ENCODE peak calls at places on chromosome 11, in ten cellular contexts. X, G, Y, O, Z, A, D, N, J and T are unnamed samples.

GRCh38 chr11:27392715-27393114 is 29.7 kb upstream of the CCDC34 start:
- DNase-seq in X (peak; percentile 31), G (peak; percentile 82), Y (no peak), O (no peak), Z (peak; percentile 94), A (no peak), D (no peak), N (peak; percentile 25), J (peak; percentile 81), T (no peak)

GRCh38 chr11:125250316-125250870 is 85.8 kb downstream of the PKNOX2 start:
- DNase-seq in X (no peak), G (no peak), Y (no peak), O (no peak), Z (peak; percentile 28), A (no peak), D (peak; percentile 58), N (no peak), J (no peak), T (no peak)

GRCh38 chr11:695332-695605 is 247 bp upstream of the DEAF1 start:
- DNase-seq in X (no peak), G (no peak), Y (no peak), O (no peak), Z (no peak), A (no peak), D (no peak), N (no peak), J (no peak), T (no peak)

GRCh38 chr11:110621826-110622225 is 90.4 kb downstream of the ARHGAP20 start:
- DNase-seq in X (no peak), G (peak; percentile 9), Y (no peak), O (no peak), Z (peak; percentile 12), A (no peak), D (no peak), N (no peak), J (no peak), T (no peak)

GRCh38 chr11:76628408-76628947 is 42.1 kb downstream of the LRRC32 start:
- DNase-seq in X (no peak), G (no peak), Y (no peak), O (no peak), Z (no peak), A (no peak), D (no peak), N (no peak), J (no peak), T (no peak)

GRCh38 chr11:111021131-111021530 is 224.4 kb upstream of the POU2AF2 start:
- DNase-seq in X (no peak), G (no peak), Y (no peak), O (no peak), Z (no peak), A (no peak), D (no peak), N (no peak), J (no peak), T (no peak)

GRCh38 chr11:70716986-70717775 is 318.9 kb downstream of the CTTN start:
- DNase-seq in X (peak; percentile 3), G (no peak), Y (no peak), O (no peak), Z (no peak), A (no peak), D (no peak), N (no peak), J (no peak), T (no peak)

GRCh38 chr11:85884581-85885021 is 29.4 kb downstream of the CCDC83 start:
- DNase-seq in X (no peak), G (peak; percentile 36), Y (no peak), O (no peak), Z (peak; percentile 7), A (peak; percentile 12), D (no peak), N (no peak), J (no peak), T (no peak)

GRCh38 chr11:123543796-123544195 is 110.6 kb downstream of the SCN3B start:
- DNase-seq in X (peak; percentile 19), G (peak; percentile 69), Y (no peak), O (no peak), Z (peak; percentile 42), A (peak; percentile 67), D (no peak), N (peak; percentile 25), J (peak; percentile 52), T (no peak)

GRCh38 chr11:66720223-66720898 is 8.7 kb downstream of the SPTBN2 start:
- DNase-seq in X (peak; percentile 22), G (peak; percentile 60), Y (peak; percentile 93), O (no peak), Z (peak; percentile 15), A (peak; percentile 86), D (no peak), N (peak; percentile 98), J (peak; percentile 38), T (no peak)

GRCh38 chr11:12079726-12080556 is 30.4 kb upstream of the MICAL2 start:
- DNase-seq in X (peak; percentile 96), G (peak; percentile 96), Y (peak; percentile 33), O (peak; percentile 48), Z (peak; percentile 93), A (peak; percentile 98), D (peak; percentile 73), N (peak; percentile 60), J (peak; percentile 95), T (peak; percentile 87)

GRCh38 chr11:16184588-16184987 is 171.8 kb downstream of the SOX6 start:
- DNase-seq in X (peak; percentile 24), G (peak; percentile 82), Y (no peak), O (no peak), Z (peak; percentile 34), A (peak; percentile 51), D (no peak), N (peak; percentile 0), J (peak; percentile 40), T (peak; percentile 52)

GRCh38 chr11:71447791-71448256 is 369 bp downstream of the DHCR7 start:
- DNase-seq in X (no peak), G (no peak), Y (peak; percentile 93), O (no peak), Z (peak; percentile 18), A (no peak), D (no peak), N (peak; percentile 41), J (peak; percentile 28), T (no peak)

GRCh38 chr11:91296628-91297027 is 928.0 kb upstream of the FAT3 start:
- DNase-seq in X (peak; percentile 9), G (peak; percentile 35), Y (no peak), O (no peak), Z (no peak), A (no peak), D (no peak), N (no peak), J (no peak), T (no peak)

DNA sequence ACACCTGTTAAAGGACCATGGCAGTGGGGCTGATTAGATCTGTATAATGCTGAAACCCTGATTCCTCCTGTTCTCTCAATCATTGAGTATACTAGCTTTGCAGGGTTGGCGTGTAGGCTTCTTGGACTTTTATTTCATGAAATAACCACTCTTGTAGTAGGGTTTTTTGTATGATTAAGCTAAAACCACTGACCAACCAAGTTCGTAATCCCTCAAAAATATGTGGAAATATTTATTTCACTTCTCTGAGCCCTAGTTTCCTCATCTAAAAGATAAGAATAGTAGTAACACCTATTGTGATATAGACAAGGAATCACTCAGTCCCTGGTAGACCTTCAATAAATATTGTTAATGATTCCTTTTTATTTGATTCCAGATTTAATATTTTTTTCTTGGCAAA is 4.2 kb downstream of the API5 start:
- DNase-seq in X (no peak), G (no peak), Y (no peak), O (no peak), Z (peak; percentile 1), A (no peak), D (no peak), N (no peak), J (no peak), T (no peak)
- H3K4me3 ChIP-seq in X (no peak overlapping the region), G (no peak overlapping the region), Y (no peak overlapping the region), O (no peak overlapping the region), Z (no peak overlapping the region), A (no peak overlapping the region), D (no peak overlapping the region), N (no peak overlapping the region), J (no peak overlapping the region), T (no peak overlapping the region)

GRCh38 chr11:102447941-102448868 is 4.4 kb downstream of the TMEM123 start:
- DNase-seq in X (no peak), G (no peak), Y (no peak), O (no peak), Z (no peak), A (no peak), D (no peak), N (no peak), J (no peak), T (no peak)
- H3K4me3 ChIP-seq in X (no peak overlapping the region), G (no peak overlapping the region), Y (no peak overlapping the region), O (no peak overlapping the region), Z (no peak overlapping the region), A (no peak overlapping the region), D (no peak overlapping the region), N (no peak overlapping the region), J (no peak overlapping the region), T (no peak overlapping the region)

GRCh38 chr11:2795491-2795991 is 90.0 kb downstream of the CDKN1C start:
- DNase-seq in X (no peak), G (no peak), Y (no peak), O (peak; percentile 8), Z (no peak), A (no peak), D (peak; percentile 20), N (no peak), J (no peak), T (no peak)

GRCh38 chr11:2794419-2794795 is 91.2 kb downstream of the CDKN1C start:
- DNase-seq in X (no peak), G (no peak), Y (no peak), O (peak; percentile 6), Z (no peak), A (no peak), D (peak; percentile 14), N (no peak), J (no peak), T (no peak)

GRCh38 chr11:2794947-2795346 is 90.6 kb downstream of the CDKN1C start:
- DNase-seq in X (no peak), G (no peak), Y (no peak), O (peak; percentile 10), Z (no peak), A (no peak), D (peak; percentile 25), N (no peak), J (no peak), T (no peak)

GRCh38 chr11:2792376-2793250 is 92.8 kb upstream of the KCNQ1OT1 start:
- DNase-seq in X (no peak), G (no peak), Y (no peak), O (peak; percentile 9), Z (no peak), A (no peak), D (peak; percentile 21), N (peak; percentile 25), J (no peak), T (no peak)

GRCh38 chr11:2793781-2794418 is 91.7 kb downstream of the CDKN1C start:
- DNase-seq in X (no peak), G (no peak), Y (no peak), O (peak; percentile 3), Z (no peak), A (no peak), D (peak; percentile 11), N (no peak), J (no peak), T (no peak)
- H3K4me3 ChIP-seq in X (no peak overlapping the region), G (no peak overlapping the region), Y (no peak overlapping the region), O (no peak overlapping the region), Z (no peak overlapping the region), A (no peak overlapping the region), D (no peak overlapping the region), N (no peak overlapping the region), J (no peak overlapping the region), T (no peak overlapping the region)

DNA sequence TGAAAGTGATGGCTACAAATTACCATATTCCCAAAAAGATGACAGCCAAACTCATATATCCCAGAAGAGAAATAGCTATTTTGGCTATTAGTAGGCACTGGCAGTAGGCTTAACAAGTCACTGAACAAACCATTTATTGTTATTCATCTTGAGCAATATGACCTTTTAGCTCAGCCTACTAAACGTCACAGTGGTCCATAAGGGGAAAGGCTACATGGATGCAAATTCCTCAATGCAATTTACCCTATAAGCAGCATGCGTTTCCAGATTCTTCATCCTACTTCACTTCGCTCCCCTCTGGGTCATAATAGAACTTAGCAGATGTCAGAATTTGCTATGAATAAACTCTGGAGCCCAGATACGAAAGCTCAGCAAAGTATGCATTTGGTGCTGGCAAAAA is 114.0 kb downstream of the SIK3 start:
- DNase-seq in X (no peak), G (peak; percentile 71), Y (no peak), O (no peak), Z (peak; percentile 53), A (no peak), D (no peak), N (no peak), J (no peak), T (no peak)
- H3K4me3 ChIP-seq in X (no peak overlapping the region), G (peak overlapping the region; percentile 23), Y (no peak overlapping the region), O (no peak overlapping the region), Z (no peak overlapping the region), A (no peak overlapping the region), D (no peak overlapping the region), N (no peak overlapping the region), J (no peak overlapping the region), T (no peak overlapping the region)